ENCODE peak calls at places on chromosomes 6 and 20, in four cellular contexts. O, W, P and Z are unnamed samples.

GRCh38 chr20:50304883-50305635 is 114.4 kb downstream of the CEBPB start:
- DNase-seq in O (peak; percentile 94), W (peak; percentile 98), P (no peak), Z (no peak)

GRCh38 chr6:45185403-45186251 is 142.5 kb upstream of the RUNX2 start:
- DNase-seq in W (peak; percentile 28), P (no peak), O (peak; percentile 17), Z (no peak)

GRCh38 chr6:135166515-135166914 is 14.6 kb upstream of the MYB start:
- DNase-seq in O (no peak), W (no peak), P (no peak), Z (no peak)

GRCh38 chr6:34374112-34374907 is 18.2 kb downstream of the NUDT3 start:
- DNase-seq in W (no peak), O (no peak), P (no peak), Z (no peak)

GRCh38 chr6:37502703-37503485 is 3.2 kb upstream of the CCDC167 start:
- DNase-seq in W (no peak), P (peak; percentile 67), O (no peak), Z (no peak)

GRCh38 chr20:13717631-13718044 is 67.1 kb downstream of the ESF1 start:
- DNase-seq in W (no peak), O (no peak), P (no peak), Z (no peak)

GRCh38 chr6:35146453-35146852 is 5.3 kb upstream of the TCP11 start:
- DNase-seq in O (peak; percentile 45), P (no peak), W (peak; percentile 71), Z (no peak)

GRCh38 chr6:87054143-87054833 is 40.6 kb downstream of the CGA start:
- DNase-seq in W (no peak), P (no peak), O (no peak), Z (no peak)

GRCh38 chr6:75759207-75759606 is 10.2 kb downstream of the MYO6 start:
- DNase-seq in P (no peak), W (no peak), O (no peak), Z (no peak)

GRCh38 chr6:89840538-89840937 is 10.9 kb downstream of the CASP8AP2 start:
- DNase-seq in P (no peak), O (peak; percentile 35), W (peak; percentile 31), Z (no peak)

GRCh38 chr20:10555865-10556308 is 117.9 kb downstream of the JAG1 start:
- DNase-seq in O (peak; percentile 75), W (peak; percentile 85), P (no peak), Z (peak; percentile 70)

GRCh38 chr6:141874930-141875602 is 257.7 kb upstream of the GJE1 start:
- DNase-seq in O (no peak), P (no peak), W (peak; percentile 34), Z (no peak)

GRCh38 chr6:71967436-71967835 is 81.1 kb downstream of the RIMS1 start:
- DNase-seq in P (no peak), W (peak; percentile 15), O (peak; percentile 72), Z (peak; percentile 7)

GRCh38 chr6:30843611-30843998 is 40.7 kb upstream of the DDR1 start:
- DNase-seq in P (no peak), W (no peak), O (no peak), Z (no peak)

GRCh38 chr6:56520218-56520617 is 122.5 kb downstream of the DST start:
- DNase-seq in O (peak; percentile 72), W (no peak), P (no peak), Z (no peak)

GRCh38 chr6:63805808-63806572 is 170.4 kb downstream of the PHF3 start:
- DNase-seq in P (no peak), W (peak; percentile 92), O (peak; percentile 90), Z (peak; percentile 94)

GRCh38 chr20:56795492-56795891 is 166.4 kb downstream of the TFAP2C start:
- DNase-seq in W (no peak), O (no peak), P (no peak), Z (no peak)

GRCh38 chr6:157092736-157093135 is 230.6 kb downstream of the TMEM242 start:
- DNase-seq in O (peak; percentile 27), W (peak; percentile 76), P (no peak), Z (no peak)

GRCh38 chr6:138673317-138674014 is 100.1 kb upstream of the CCDC28A start:
- DNase-seq in P (no peak), O (no peak), W (peak; percentile 16), Z (no peak)

GRCh38 chr6:119647309-119647708 is 297.7 kb upstream of the MAN1A1 start:
- DNase-seq in W (peak; percentile 20), O (peak; percentile 77), P (no peak), Z (no peak)

GRCh38 chr6:34642427-34642826 is 54.1 kb downstream of the ILRUN start:
- DNase-seq in P (no peak), O (no peak), W (no peak), Z (no peak)

GRCh38 chr20:47860049-47860830 is 75.0 kb upstream of the SULF2 start:
- DNase-seq in P (no peak), W (no peak), O (no peak), Z (no peak)

GRCh38 chr6:42131531-42131930 is 10.9 kb downstream of the C6orf132 start:
- DNase-seq in P (no peak), W (peak; percentile 90), O (peak; percentile 85), Z (no peak)

GRCh38 chr6:14544689-14545088 is 427.1 kb downstream of the CD83 start:
- DNase-seq in O (no peak), W (no peak), P (no peak), Z (no peak)

GRCh38 chr6:96157018-96157565 is 141.3 kb downstream of the FUT9 start:
- DNase-seq in P (no peak), O (no peak), W (no peak), Z (no peak)

GRCh38 chr6:31906122-31906521 is 4.2 kb upstream of the ZBTB12 start:
- DNase-seq in W (no peak), O (no peak), P (no peak), Z (no peak)

GRCh38 chr6:29965873-29966601 is 23.7 kb downstream of the HLA-A start:
- DNase-seq in P (peak; percentile 48), W (peak; percentile 53), O (peak; percentile 45), Z (no peak)

GRCh38 chr20:59785118-59785959 is 148.1 kb downstream of the SYCP2 start:
- DNase-seq in O (no peak), P (no peak), W (no peak), Z (no peak)

GRCh38 chr6:39294133-39294532 is 20.1 kb downstream of the KCNK17 start:
- DNase-seq in W (no peak), P (no peak), O (no peak), Z (no peak)

GRCh38 chr20:25051386-25052155 is 6.4 kb downstream of the ACSS1 start:
- DNase-seq in P (no peak), W (no peak), O (no peak), Z (no peak)

GRCh38 chr20:61954276-61955021 is 111.2 kb downstream of the TAF4 start:
- DNase-seq in P (no peak), W (no peak), O (no peak), Z (no peak)

GRCh38 chr6:27553123-27553904 is 80.4 kb upstream of the ZNF184 start:
- DNase-seq in O (peak; percentile 55), P (no peak), W (peak; percentile 84), Z (peak; percentile 87)

DNA sequence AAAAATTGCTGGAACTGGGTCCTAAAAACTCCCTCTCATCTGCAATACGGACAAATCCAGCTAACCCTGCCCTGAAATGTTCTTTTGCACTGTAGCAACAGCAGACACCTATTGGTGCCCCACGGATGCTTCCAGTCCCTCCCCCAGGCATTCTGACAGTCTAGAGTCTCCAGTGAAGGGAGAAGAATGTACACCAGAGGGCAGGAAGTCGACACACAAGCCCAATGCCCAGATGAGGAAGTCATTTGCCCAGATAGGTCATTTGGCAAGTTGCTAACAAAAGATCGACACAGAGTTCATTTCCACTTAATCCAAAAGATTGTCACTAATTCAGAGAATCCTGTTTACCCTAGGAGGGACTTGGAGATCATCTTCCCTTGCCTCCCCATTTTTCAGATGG is 293.0 kb upstream of the PRDM1 start:
- DNase-seq in O (no peak), P (peak; percentile 47), W (no peak), Z (no peak)
- TF ChIP-seq CTCF in O (no peak), P (peak; percentile 21), W (peak; percentile 14), Z (peak; percentile 52)

DNA sequence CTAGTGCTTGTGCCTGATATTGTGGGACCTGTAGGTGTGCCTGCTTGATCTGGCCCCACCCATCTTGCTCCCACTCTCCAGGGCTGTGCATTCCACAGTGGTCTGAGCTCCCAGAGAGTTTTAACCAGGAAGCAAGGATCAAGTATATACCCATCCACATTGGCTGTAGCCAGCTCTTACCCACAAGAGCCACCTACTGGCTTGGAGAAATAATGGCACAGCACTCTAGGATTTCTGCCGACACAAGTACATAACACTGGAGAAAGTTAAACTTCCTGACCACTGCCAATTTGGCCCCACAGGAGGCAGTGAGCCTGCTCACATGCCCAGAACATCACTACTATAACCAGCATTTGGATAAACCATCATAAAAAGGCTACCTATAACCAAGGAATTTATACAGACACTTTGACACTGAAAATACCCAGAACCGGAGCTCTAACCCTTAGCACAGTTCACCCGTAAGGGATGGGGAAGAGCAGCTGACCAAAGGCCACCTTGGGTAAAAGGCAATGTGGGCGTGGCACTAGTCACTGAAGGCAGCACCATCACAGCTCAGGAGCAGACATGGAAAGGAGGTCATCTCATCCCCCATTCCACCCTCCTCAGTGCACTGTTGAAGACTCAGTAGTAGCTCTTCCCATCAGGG is 440.4 kb downstream of the BTBD3 start:
- DNase-seq in P (no peak), O (no peak), W (peak; percentile 18), Z (no peak)
- TF ChIP-seq CTCF in P (no peak), O (no peak), W (peak; percentile 39), Z (peak; percentile 56)

GRCh38 chr6:82608365-82608764 is 244.7 kb downstream of the TPBG start:
- DNase-seq in O (no peak), W (no peak), P (no peak), Z (no peak)
- TF ChIP-seq CTCF in O (no peak), W (no peak), P (no peak), Z (no peak)

DNA sequence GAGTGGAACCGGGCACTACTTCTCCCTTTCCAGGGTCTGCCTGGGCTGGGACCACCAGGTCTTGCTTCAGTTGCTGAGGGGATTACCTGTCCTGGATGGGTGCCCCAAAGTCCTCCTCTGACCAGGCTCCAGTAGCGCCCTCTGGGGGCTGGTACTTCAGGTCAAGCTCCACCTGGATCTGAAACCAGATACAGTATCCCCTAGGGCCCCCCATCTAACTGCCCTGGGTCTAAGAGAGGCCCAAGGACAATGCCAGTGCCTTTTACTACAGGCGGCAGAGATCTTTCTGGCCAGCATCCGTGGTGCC is 11.2 kb upstream of the SPAG4 start:
- DNase-seq in W (no peak), O (no peak), P (no peak), Z (no peak)
- TF ChIP-seq CTCF in W (peak; percentile 21), O (peak; percentile 39), P (no peak), Z (peak; percentile 50)

GRCh38 chr6:161919711-161920110 is 645.9 kb upstream of the AGPAT4 start:
- DNase-seq in W (no peak), P (no peak), O (peak; percentile 10), Z (no peak)

GRCh38 chr6:161918608-161919205 is 644.8 kb upstream of the AGPAT4 start:
- DNase-seq in W (no peak), O (no peak), P (no peak), Z (no peak)

GRCh38 chr6:161921602-161922400 is 647.9 kb upstream of the AGPAT4 start:
- DNase-seq in P (no peak), O (peak; percentile 4), W (no peak), Z (no peak)

GRCh38 chr6:161924516-161925116 is 650.8 kb upstream of the AGPAT4 start:
- DNase-seq in P (no peak), W (no peak), O (peak; percentile 18), Z (no peak)

GRCh38 chr6:161922631-161923119 is 648.8 kb upstream of the AGPAT4 start:
- DNase-seq in P (no peak), W (peak; percentile 51), O (peak; percentile 78), Z (peak; percentile 49)
- TF ChIP-seq CTCF in P (no peak), W (no peak), O (peak; percentile 62), Z (peak; percentile 52)